ENCODE peak calls at places on chromosome 5, in six cellular contexts. A, Q, I, F, P and X are unnamed samples.
A peak's percentile ranks its signal among the peaks of the same experiment; 100 is the strongest.

GRCh38 chr5:179267071-179267670 is 78.1 kb downstream of the ADAMTS2 start:
- DNase-seq in A (peak; percentile 68), Q (peak; percentile 12), I (no peak), F (no peak), P (no peak), X (peak; percentile 45)

GRCh38 chr5:173581408-173582197 is 34.8 kb downstream of the BOD1 start:
- DNase-seq in A (no peak), Q (no peak), I (peak; percentile 35), F (peak; percentile 26), P (no peak), X (no peak)

GRCh38 chr5:133667217-133667616 is 54.9 kb upstream of the FSTL4 start:
- DNase-seq in A (no peak), Q (no peak), I (no peak), F (no peak), P (no peak), X (no peak)

GRCh38 chr5:142544946-142545652 is 140.8 kb downstream of the FGF1 start:
- DNase-seq in A (no peak), Q (no peak), I (no peak), F (no peak), P (no peak), X (no peak)

GRCh38 chr5:109299557-109299956 is 110.2 kb downstream of the PJA2 start:
- DNase-seq in A (no peak), Q (no peak), I (no peak), F (no peak), P (no peak), X (no peak)

GRCh38 chr5:159543326-159543725 is 213.0 kb upstream of the IL12B start:
- DNase-seq in A (no peak), Q (no peak), I (no peak), F (no peak), P (no peak), X (no peak)

GRCh38 chr5:79070002-79070567 is 518 bp downstream of the BHMT2 start:
- DNase-seq in A (peak; percentile 65), Q (peak; percentile 21), I (no peak), F (no peak), P (no peak), X (peak; percentile 19)

GRCh38 chr5:32251864-32252458 is 60.8 kb downstream of the MTMR12 start:
- DNase-seq in A (no peak), Q (no peak), I (no peak), F (no peak), P (no peak), X (no peak)

GRCh38 chr5:16450163-16450562 is 15.4 kb downstream of the ZNF622 start:
- DNase-seq in A (no peak), Q (no peak), I (no peak), F (no peak), P (no peak), X (no peak)

GRCh38 chr5:134143964-134144941 is 29.8 kb downstream of the TCF7 start:
- DNase-seq in A (peak; percentile 32), Q (no peak), I (no peak), F (no peak), P (no peak), X (no peak)

GRCh38 chr5:41817625-41818301 is 52.5 kb downstream of the OXCT1 start:
- DNase-seq in A (no peak), Q (no peak), I (no peak), F (no peak), P (no peak), X (no peak)

GRCh38 chr5:28580616-28581015 is 1542.2 kb upstream of the CDH9 start:
- DNase-seq in A (no peak), Q (no peak), I (no peak), F (no peak), P (no peak), X (no peak)

GRCh38 chr5:73792687-73793320 is 166.8 kb downstream of the ARHGEF28 start:
- DNase-seq in A (peak; percentile 73), Q (peak; percentile 71), I (peak; percentile 13), F (peak; percentile 81), P (peak; percentile 41), X (peak; percentile 71)

GRCh38 chr5:106481375-106481774 is 1189.4 kb downstream of the EFNA5 start:
- DNase-seq in A (no peak), Q (no peak), I (no peak), F (no peak), P (no peak), X (no peak)

GRCh38 chr5:115375922-115376321 is 79.5 kb upstream of the CCDC112 start:
- DNase-seq in A (no peak), Q (no peak), I (no peak), F (no peak), P (no peak), X (peak; percentile 69)

GRCh38 chr5:176644878-176645670 is 2.2 kb upstream of the TSPAN17 start:
- DNase-seq in A (no peak), Q (no peak), I (no peak), F (no peak), P (no peak), X (no peak)

GRCh38 chr5:75666801-75667200 is 50.4 kb downstream of the POC5 start:
- DNase-seq in A (no peak), Q (no peak), I (no peak), F (peak; percentile 20), P (no peak), X (no peak)

GRCh38 chr5:138054863-138055558 is 22.1 kb upstream of the FAM13B start:
- DNase-seq in A (no peak), Q (no peak), I (no peak), F (no peak), P (no peak), X (no peak)

DNA sequence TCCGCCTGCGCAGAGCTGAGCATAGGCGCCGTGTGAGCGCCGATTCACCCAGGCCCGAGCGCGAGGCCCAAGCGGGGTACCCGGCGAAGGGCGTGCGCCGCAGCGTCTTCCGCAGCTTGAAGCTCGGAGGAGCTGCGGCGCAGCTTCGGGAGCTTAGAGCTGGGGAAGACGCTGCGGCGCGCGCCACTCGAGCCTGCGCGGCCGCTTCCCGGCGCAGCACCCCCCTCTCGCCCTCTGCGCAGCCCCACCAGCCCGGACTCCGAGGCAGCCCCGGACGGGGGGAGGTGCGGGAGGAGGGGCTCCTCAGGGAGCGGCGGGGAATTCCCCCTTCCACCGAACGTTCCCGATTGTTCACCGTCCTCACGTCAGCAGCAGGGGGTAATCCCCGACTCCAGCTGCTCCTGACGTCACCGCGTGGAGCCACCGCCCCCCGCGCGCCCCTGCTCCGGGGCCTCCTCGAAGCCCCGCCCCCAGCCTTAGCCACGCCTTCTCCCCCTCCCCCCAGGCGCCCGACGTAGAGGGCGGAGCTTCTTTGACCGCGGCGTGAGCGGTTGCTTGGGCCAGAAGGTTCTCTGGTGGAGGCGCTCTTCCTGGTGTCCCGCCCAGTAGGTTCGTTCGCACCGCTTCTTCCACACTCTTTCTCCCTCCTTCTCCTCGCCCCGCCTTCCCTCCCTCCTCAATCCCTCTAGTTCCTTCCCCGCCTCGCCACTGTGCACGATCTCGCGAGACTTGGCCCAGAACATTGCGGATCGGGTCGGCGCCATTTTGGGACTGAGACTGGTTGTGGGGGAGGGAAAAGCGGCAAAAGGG is at the start of gene GPBP1:
- DNase-seq in A (peak; percentile 100), Q (peak; percentile 99), I (peak; percentile 84), F (peak; percentile 99), P (peak; percentile 94), X (peak; percentile 99)
- TF ChIP-seq POLR2A in A (peak; percentile 80), Q (peak; percentile 73), I (peak; percentile 46), F (peak; percentile 35), P (peak; percentile 77), X (peak; percentile 45)

DNA sequence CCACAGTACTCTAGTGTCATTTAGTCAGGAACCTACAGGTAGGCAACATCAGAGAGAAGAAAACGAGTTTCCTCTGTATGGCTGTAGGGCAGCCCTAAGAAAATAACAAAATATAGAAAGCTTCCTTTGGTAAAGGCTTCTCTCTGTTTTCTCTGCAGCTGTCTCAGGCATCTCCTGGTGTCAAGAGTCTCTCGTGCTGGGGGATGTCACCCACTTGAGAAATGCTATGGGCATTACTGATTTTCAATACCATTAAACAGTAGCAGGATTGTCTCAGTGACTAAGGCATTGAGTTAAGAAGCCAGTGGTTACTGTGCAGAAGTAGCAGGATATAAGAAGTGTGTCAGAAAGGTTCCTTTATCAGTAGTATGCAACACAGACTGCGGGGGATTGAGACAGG is 32.4 kb downstream of the LIFR start:
- DNase-seq in A (no peak), Q (no peak), I (no peak), F (no peak), P (no peak), X (no peak)
- TF ChIP-seq POLR2A in A (no peak), Q (no peak), I (no peak), F (no peak), P (no peak), X (no peak)

DNA sequence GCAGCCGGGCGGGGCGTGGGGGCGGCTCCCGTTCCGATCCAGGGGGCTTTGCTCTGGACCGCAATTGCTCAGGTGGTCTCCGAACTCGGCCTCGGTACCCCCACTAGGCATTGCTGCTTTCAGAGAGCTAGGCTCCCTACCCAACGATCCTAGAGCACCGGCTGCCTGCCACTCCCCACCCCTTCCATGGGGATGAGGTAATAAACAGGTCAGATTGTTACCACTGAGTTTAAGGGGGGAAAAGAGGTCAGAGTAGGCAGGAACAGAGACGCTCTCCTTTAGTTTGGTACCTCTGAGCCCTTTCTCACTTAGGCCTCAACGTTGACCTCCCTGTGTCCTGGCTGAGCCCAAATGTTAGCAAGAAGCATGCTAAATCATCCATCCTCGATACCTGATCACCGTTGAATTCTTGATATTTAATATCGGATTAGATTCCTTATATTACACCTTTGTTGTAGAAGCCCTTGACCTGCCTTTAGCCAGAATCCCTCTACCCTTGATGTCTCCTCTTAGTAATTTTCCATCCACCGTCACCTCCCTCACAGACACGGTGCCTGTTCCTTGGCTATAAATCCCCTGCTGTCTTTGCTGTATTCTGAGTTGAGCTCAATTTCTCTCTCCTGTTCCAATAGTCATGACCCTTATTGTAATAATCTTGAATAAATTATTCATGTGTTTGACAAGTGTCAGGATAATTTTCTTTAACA is 588 bp upstream of the PLPP1 start:
- DNase-seq in A (no peak), Q (no peak), I (no peak), F (peak; percentile 14), P (no peak), X (no peak)
- TF ChIP-seq POLR2A in A (peak; percentile 45), Q (peak; percentile 65), I (no peak), F (no peak), P (no peak), X (no peak)

GRCh38 chr5:151447174-151448037 is at the start of gene SLC36A1:
- DNase-seq in A (peak; percentile 97), Q (peak; percentile 93), I (peak; percentile 78), F (peak; percentile 89), P (peak; percentile 68), X (peak; percentile 97)
- TF ChIP-seq POLR2A in A (peak; percentile 22), Q (peak; percentile 24), I (peak; percentile 53), F (peak; percentile 49), P (peak; percentile 86), X (no peak)